ENCODE peak calls at places on chromosome 17, in nine cellular contexts. M, G, D, E, S, C, T, F and I are unnamed samples.

GRCh38 chr17:31583795-31584340 is 192.4 kb downstream of the RAB11FIP4 start:
- DNase-seq in M (no peak), G (no peak), D (no peak), E (no peak), S (no peak), C (no peak), T (no peak), F (no peak), I (no peak)

GRCh38 chr17:13084420-13084819 is 66.6 kb upstream of the ELAC2 start:
- DNase-seq in M (no peak), G (no peak), D (no peak), E (no peak), S (no peak), C (no peak), T (no peak), F (no peak), I (no peak)

GRCh38 chr17:2710804-2711607 is 558 bp downstream of the CLUH start:
- DNase-seq in M (peak), G (peak), D (peak), E (peak), S (peak), C (no peak), T (no peak), F (no peak), I (no peak)

GRCh38 chr17:48244121-48244711 is 136.7 kb downstream of the SNX11 start:
- DNase-seq in M (peak), G (no peak), D (no peak), E (no peak), S (no peak), C (no peak), T (no peak), F (peak), I (no peak)

GRCh38 chr17:34633351-34633750 is 54.0 kb downstream of the TMEM132E start:
- DNase-seq in M (no peak), G (no peak), D (no peak), E (no peak), S (no peak), C (no peak), T (no peak), F (no peak), I (no peak)

GRCh38 chr17:29368926-29369325 is 21.2 kb upstream of the TAOK1 start:
- DNase-seq in M (no peak), G (no peak), D (no peak), E (no peak), S (no peak), C (no peak), T (no peak), F (no peak), I (no peak)

GRCh38 chr17:49552070-49552751 is 23.5 kb upstream of the NXPH3 start:
- DNase-seq in M (no peak), G (no peak), D (no peak), E (no peak), S (no peak), C (no peak), T (no peak), F (peak), I (no peak)

GRCh38 chr17:1583569-1583968 is 21.0 kb upstream of the PITPNA start:
- DNase-seq in M (no peak), G (no peak), D (no peak), E (no peak), S (no peak), C (no peak), T (no peak), F (no peak), I (no peak)

GRCh38 chr17:39738568-39738901 is 797 bp downstream of the GRB7 start:
- DNase-seq in M (no peak), G (no peak), D (peak), E (peak), S (peak), C (no peak), T (no peak), F (peak), I (peak)

GRCh38 chr17:81666092-81666341 is 388 bp downstream of the OXLD1 start:
- DNase-seq in M (no peak), G (no peak), D (no peak), E (no peak), S (peak), C (no peak), T (no peak), F (no peak), I (no peak)

GRCh38 chr17:63816669-63817068 is 10.6 kb upstream of the PSMC5 start:
- DNase-seq in M (no peak), G (no peak), D (no peak), E (no peak), S (no peak), C (no peak), T (no peak), F (peak), I (no peak)

GRCh38 chr17:18224428-18225120 is 861 bp upstream of the LLGL1 start:
- DNase-seq in M (no peak), G (no peak), D (no peak), E (no peak), S (no peak), C (no peak), T (no peak), F (peak), I (no peak)

GRCh38 chr17:73066148-73066884 is 26.2 kb downstream of the SLC39A11 start:
- DNase-seq in M (no peak), G (no peak), D (no peak), E (no peak), S (no peak), C (no peak), T (no peak), F (no peak), I (no peak)

GRCh38 chr17:44200478-44201155 is 933 bp upstream of the ATXN7L3 start:
- DNase-seq in M (no peak), G (no peak), D (no peak), E (no peak), S (no peak), C (no peak), T (no peak), F (no peak), I (no peak)

GRCh38 chr17:40612510-40613244 is 34.9 kb downstream of the SMARCE1 start:
- DNase-seq in M (no peak), G (no peak), D (peak), E (peak), S (peak), C (no peak), T (no peak), F (no peak), I (peak)

GRCh38 chr17:75096082-75096625 is 8.4 kb downstream of the SLC16A5 start:
- DNase-seq in M (peak), G (no peak), D (no peak), E (no peak), S (no peak), C (peak), T (no peak), F (peak), I (no peak)

GRCh38 chr17:83084621-83085056 is 5.2 kb downstream of the METRNL start:
- DNase-seq in M (no peak), G (no peak), D (no peak), E (no peak), S (no peak), C (no peak), T (no peak), F (no peak), I (no peak)

GRCh38 chr17:50532452-50533024 is at the start of gene EPN3:
- DNase-seq in M (peak), G (no peak), D (no peak), E (no peak), S (no peak), C (no peak), T (no peak), F (no peak), I (no peak)

GRCh38 chr17:3956558-3956957 is 7.7 kb downstream of the ATP2A3 start:
- DNase-seq in M (no peak), G (no peak), D (no peak), E (no peak), S (no peak), C (no peak), T (no peak), F (no peak), I (no peak)

GRCh38 chr17:17191346-17191792 is 14.8 kb downstream of the PLD6 start:
- DNase-seq in M (peak), G (peak), D (no peak), E (no peak), S (no peak), C (no peak), T (no peak), F (peak), I (peak)